ENCODE peak calls at places on chromosomes 2 and 18, in six cellular contexts. L is pons, A is NCI-H1105 treated with DMSO at 0.1 percent for 48 hours, J is mesothelial cell of epicardium, Q is endothelial cell of umbilical vein, C is choroid plexus epithelial cell. U is an unnamed sample.

GRCh38 chr2:182302174-182302573 is 124.7 kb downstream of the PDE1A start:
- DNase-seq in L (no peak), A (no peak), J (no peak), Q (no peak), C (peak), U (no peak)

GRCh38 chr2:120180066-120180465 is 43.1 kb downstream of the TMEM185B start:
- DNase-seq in L (no peak), A (no peak), J (no peak), Q (no peak), C (no peak), U (no peak)

GRCh38 chr2:169077674-169078240 is 8.4 kb downstream of the DHRS9 start:
- DNase-seq in L (no peak), A (no peak), J (no peak), Q (no peak), C (no peak), U (no peak)

GRCh38 chr18:48814490-48815181 is 136.1 kb downstream of the SMAD7 start:
- DNase-seq in L (no peak), A (no peak), J (peak), Q (no peak), C (no peak), U (no peak)

GRCh38 chr2:200781626-200782025 is 30.1 kb upstream of the BZW1 start:
- DNase-seq in L (no peak), A (no peak), J (no peak), Q (no peak), C (no peak), U (no peak)

GRCh38 chr2:47043142-47043890 is 111.8 kb downstream of the STPG4 start:
- DNase-seq in L (peak), A (no peak), J (no peak), Q (peak), C (peak), U (peak)

GRCh38 chr18:62030091-62030985 is 137.5 kb upstream of the RNF152 start:
- DNase-seq in L (no peak), A (no peak), J (no peak), Q (no peak), C (peak), U (no peak)

GRCh38 chr2:229927817-229928321 is 5.6 kb downstream of the FBXO36 start:
- DNase-seq in L (no peak), A (no peak), J (no peak), Q (peak), C (peak), U (no peak)

GRCh38 chr18:74748809-74749208 is 151.1 kb downstream of the ZNF407 start:
- DNase-seq in L (no peak), A (peak), J (no peak), Q (no peak), C (no peak), U (no peak)

GRCh38 chr2:237320801-237321563 is 93.0 kb downstream of the COL6A3 start:
- DNase-seq in L (no peak), A (no peak), J (no peak), Q (no peak), C (no peak), U (no peak)

GRCh38 chr18:79503406-79503805 is 107.7 kb downstream of the NFATC1 start:
- DNase-seq in L (no peak), A (no peak), J (no peak), Q (no peak), C (no peak), U (no peak)

GRCh38 chr18:24539866-24540604 is 79.6 kb downstream of the HRH4 start:
- DNase-seq in L (no peak), A (no peak), J (no peak), Q (no peak), C (no peak), U (no peak)

GRCh38 chr2:105915005-105915558 is 170.4 kb downstream of the NCK2 start:
- DNase-seq in L (no peak), A (no peak), J (no peak), Q (no peak), C (no peak), U (no peak)

GRCh38 chr2:176484838-176485237 is 215.6 kb downstream of the MTX2 start:
- DNase-seq in L (no peak), A (no peak), J (no peak), Q (peak), C (no peak), U (no peak)

GRCh38 chr18:45384137-45384998 is 230.9 kb upstream of the SLC14A2 start:
- DNase-seq in L (peak), A (peak), J (peak), Q (peak), C (peak), U (peak)

GRCh38 chr18:55763805-55764204 is 175.8 kb upstream of the TCF4 start:
- DNase-seq in L (no peak), A (no peak), J (no peak), Q (peak), C (no peak), U (no peak)

GRCh38 chr18:48894799-48895346 is 55.9 kb downstream of the SMAD7 start:
- DNase-seq in L (no peak), A (no peak), J (no peak), Q (no peak), C (no peak), U (no peak)

GRCh38 chr2:119820275-119820674 is 60.6 kb downstream of the PTPN4 start:
- DNase-seq in L (no peak), A (peak), J (no peak), Q (peak), C (peak), U (peak)

GRCh38 chr2:6679481-6679880 is 186.2 kb downstream of the CMPK2 start:
- DNase-seq in L (no peak), A (no peak), J (no peak), Q (no peak), C (no peak), U (peak)

GRCh38 chr2:185628985-185629384 is 109.6 kb upstream of the FSIP2 start:
- DNase-seq in L (no peak), A (no peak), J (no peak), Q (peak), C (peak), U (no peak)

GRCh38 chr18:59419386-59419785 is 60.3 kb upstream of the LMAN1 start:
- DNase-seq in L (no peak), A (peak), J (no peak), Q (no peak), C (peak), U (peak)

GRCh38 chr2:237967463-237967871 is 653 bp downstream of the UBE2F start:
- DNase-seq in L (no peak), A (no peak), J (peak), Q (peak), C (no peak), U (no peak)

GRCh38 chr18:23207191-23207955 is 72.1 kb downstream of the CABLES1 start:
- DNase-seq in L (no peak), A (no peak), J (no peak), Q (peak), C (peak), U (no peak)

GRCh38 chr18:48848641-48849143 is 102.1 kb downstream of the SMAD7 start:
- DNase-seq in L (no peak), A (peak), J (no peak), Q (peak), C (no peak), U (no peak)

GRCh38 chr18:13556497-13556896 is 169.9 kb downstream of the FAM210A start:
- DNase-seq in L (no peak), A (no peak), J (no peak), Q (no peak), C (no peak), U (no peak)

GRCh38 chr2:187497858-187498463 is 49.9 kb upstream of the CALCRL start:
- DNase-seq in L (peak), A (peak), J (no peak), Q (peak), C (peak), U (no peak)

GRCh38 chr2:137467246-137467862 is 496.9 kb upstream of the HNMT start:
- DNase-seq in L (peak), A (peak), J (peak), Q (peak), C (peak), U (peak)

GRCh38 chr2:219079417-219079816 is 18.7 kb upstream of the IHH start:
- DNase-seq in L (no peak), A (no peak), J (no peak), Q (no peak), C (no peak), U (no peak)

U was measured in NCI-H2171.